ENCODE peak calls at places on chromosomes 5 and 9, in five cellular contexts. F is IMR-90; J is MM.1S; D is CD8-positive, alpha-beta T cell; S is cardiac muscle cell. A is an unnamed sample. For H3K36me3, the result is how much of the 10 kb centered on the place peaks cover.

GRCh38 chr5:140131967-140132409 is 6.3 kb downstream of the IGIP start:
- DNase-seq in F (peak), J (no peak), D (no peak), S (no peak), A (peak)

GRCh38 chr5:112583166-112583565 is 154.5 kb upstream of the APC start:
- DNase-seq in F (no peak), J (no peak), D (no peak), S (no peak), A (no peak)

GRCh38 chr5:5289537-5289936 is 132.9 kb upstream of the ICE1 start:
- DNase-seq in F (no peak), J (no peak), D (no peak), S (no peak), A (no peak)

GRCh38 chr5:72525816-72526215 is 18.6 kb upstream of the ZNF366 start:
- DNase-seq in F (peak), J (no peak), D (no peak), S (no peak), A (no peak)

GRCh38 chr9:35432076-35432475 is 57.8 kb upstream of the RUSC2 start:
- DNase-seq in F (no peak), J (no peak), D (no peak), S (no peak), A (no peak)

GRCh38 chr5:132103969-132104391 is 30.4 kb downstream of the CSF2 start:
- DNase-seq in F (no peak), J (peak), D (no peak), S (no peak), A (no peak)

GRCh38 chr9:125330587-125330986 is 69.0 kb downstream of the GAPVD1 start:
- DNase-seq in F (no peak), J (no peak), D (no peak), S (no peak), A (no peak)

GRCh38 chr9:112380102-112380581 is at the start of gene HSDL2:
- DNase-seq in F (peak), J (peak), D (no peak), S (no peak), A (peak)

GRCh38 chr9:90092512-90092911 is 487.7 kb downstream of the GADD45G start:
- DNase-seq in F (no peak), J (no peak), D (peak), S (no peak), A (no peak)

GRCh38 chr5:119356384-119357188 is 767 bp downstream of the TNFAIP8 start:
- DNase-seq in F (no peak), J (no peak), D (no peak), S (no peak), A (no peak)

GRCh38 chr9:107351382-107352045 is 68.4 kb downstream of the RAD23B start:
- DNase-seq in F (no peak), J (no peak), D (no peak), S (no peak), A (no peak)

GRCh38 chr5:163387970-163388369 is 49.4 kb upstream of the CCNG1 start:
- DNase-seq in F (no peak), J (no peak), D (no peak), S (no peak), A (no peak)

GRCh38 chr9:130208600-130209347 is 36.6 kb downstream of the NCS1 start:
- DNase-seq in F (no peak), J (no peak), D (no peak), S (no peak), A (no peak)

GRCh38 chr5:84518862-84519261 is 134.2 kb upstream of the EDIL3 start:
- DNase-seq in F (no peak), J (no peak), D (no peak), S (no peak), A (no peak)

GRCh38 chr5:1930880-1931589 is 48.3 kb upstream of the IRX4 start:
- DNase-seq in F (no peak), J (no peak), D (no peak), S (peak), A (no peak)

GRCh38 chr5:1414311-1415058 is 30.8 kb downstream of the SLC6A3 start:
- DNase-seq in F (no peak), J (no peak), D (no peak), S (no peak), A (no peak)

GRCh38 chr5:97735209-97735608 is 552.2 kb upstream of the RIOK2 start:
- DNase-seq in F (peak), J (no peak), D (no peak), S (no peak), A (no peak)

GRCh38 chr5:62920856-62921255 is 342.2 kb downstream of the LRRC70 start:
- DNase-seq in F (no peak), J (no peak), D (no peak), S (no peak), A (no peak)

GRCh38 chr5:14665110-14665822 is 748 bp downstream of the OTULIN start:
- DNase-seq in F (no peak), J (peak), D (no peak), S (peak), A (peak)

GRCh38 chr5:69049151-69049550 is 44.7 kb upstream of the SLC30A5 start:
- DNase-seq in F (no peak), J (no peak), D (no peak), S (no peak), A (no peak)

DNA sequence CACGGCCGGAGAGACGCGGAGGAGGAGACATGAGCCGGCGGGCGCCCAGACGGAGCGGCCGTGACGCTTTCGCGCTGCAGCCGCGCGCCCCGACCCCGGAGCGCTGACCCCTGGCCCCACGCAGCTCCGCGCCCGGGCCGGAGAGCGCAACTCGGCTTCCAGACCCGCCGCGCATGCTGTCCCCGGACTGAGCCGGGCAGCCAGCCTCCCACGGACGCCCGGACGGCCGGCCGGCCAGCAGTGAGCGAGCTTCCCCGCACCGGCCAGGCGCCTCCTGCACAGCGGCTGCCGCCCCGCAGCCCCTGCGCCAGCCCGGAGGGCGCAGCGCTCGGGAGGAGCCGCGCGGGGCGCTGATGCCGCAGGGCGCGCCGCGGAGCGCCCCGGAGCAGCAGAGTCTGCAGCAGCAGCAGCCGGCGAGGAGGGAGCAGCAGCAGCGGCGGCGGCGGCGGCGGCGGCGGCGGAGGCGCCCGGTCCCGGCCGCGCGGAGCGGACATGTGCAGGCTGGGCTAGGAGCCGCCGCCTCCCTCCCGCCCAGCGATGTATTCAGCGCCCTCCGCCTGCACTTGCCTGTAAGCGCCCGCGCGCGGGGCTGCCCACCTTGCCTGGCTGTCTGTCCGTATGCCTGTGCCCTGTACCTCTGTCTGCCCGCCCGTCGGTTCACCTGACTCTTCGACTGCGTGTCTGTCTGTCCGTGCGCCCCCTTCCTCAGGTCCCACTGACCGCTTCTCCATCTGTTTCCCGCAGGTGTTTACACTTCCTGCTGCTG is 399 bp downstream of the FGF18 start:
- DNase-seq in F (peak), J (peak), D (no peak), S (peak), A (no peak)
- H3K4me3 ChIP-seq in F (peak), J (no peak), D (peak), S (peak), A (no peak)

DNA sequence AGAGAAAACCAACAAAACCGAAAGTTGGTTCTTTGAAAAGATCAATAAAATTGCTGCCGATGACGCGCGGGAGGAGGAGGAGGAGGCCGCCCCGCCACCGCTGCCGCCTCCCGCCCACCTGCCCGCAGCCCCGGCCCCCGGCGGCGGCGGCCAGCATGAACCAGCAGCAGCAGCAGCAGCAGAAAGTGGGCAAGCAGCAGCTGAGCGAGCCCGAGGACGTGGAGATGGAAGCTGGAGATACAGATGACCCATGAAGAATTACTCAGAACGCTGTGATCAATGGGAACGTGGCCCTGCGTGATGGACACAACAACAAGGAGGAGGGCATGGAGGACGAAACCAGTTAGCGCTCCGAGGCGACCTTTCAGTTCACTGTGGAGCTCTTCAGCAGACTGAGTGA is 53.9 kb upstream of the EFNA5 start:
- DNase-seq in F (no peak), J (no peak), D (no peak), S (no peak), A (no peak)
- H3K36me3 ChIP-seq in F (under half), J (under half), D (under half), S (under half), A (under half)

GRCh38 chr9:121568101-121568460 is 68.4 kb upstream of the GGTA1 start:
- DNase-seq in F (no peak), J (no peak), D (no peak), S (no peak), A (no peak)
- H3K4me3 ChIP-seq in F (no peak), J (no peak), D (no peak), S (no peak), A (no peak)

DNA sequence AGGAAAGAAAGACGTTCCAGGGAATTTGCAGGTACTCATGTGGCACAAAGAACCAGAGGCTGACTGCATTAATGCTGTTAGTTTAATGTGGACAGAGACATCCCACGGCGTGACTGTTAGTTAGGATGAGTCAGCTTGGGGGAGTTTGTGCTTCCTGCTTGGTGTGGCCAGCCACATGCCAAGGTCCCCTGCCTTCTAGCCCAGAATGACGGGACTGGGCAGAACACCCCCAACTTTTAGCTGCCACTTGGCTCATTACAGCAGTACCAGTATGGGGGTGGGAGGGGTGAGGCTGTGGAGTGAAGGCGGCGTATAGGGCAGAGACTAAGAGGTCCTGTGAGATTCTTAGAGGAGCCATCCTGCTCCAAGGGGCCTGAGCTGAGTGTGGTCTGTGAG is 33.1 kb downstream of the CSF1R start:
- DNase-seq in F (peak), J (no peak), D (no peak), S (no peak), A (no peak)
- H3K36me3 ChIP-seq in F (half or more), J (under half), D (under half), S (under half), A (under half)

GRCh38 chr5:54463696-54464095 is 8.2 kb downstream of the HSPB3 start:
- DNase-seq in F (no peak), J (no peak), D (no peak), S (no peak), A (no peak)

GRCh38 chr5:54471398-54471797 is 15.9 kb downstream of the HSPB3 start:
- DNase-seq in F (no peak), J (no peak), D (no peak), S (no peak), A (no peak)

GRCh38 chr5:54470677-54471076 is 15.2 kb downstream of the HSPB3 start:
- DNase-seq in F (peak), J (no peak), D (no peak), S (no peak), A (no peak)

GRCh38 chr5:54470191-54470590 is 14.7 kb downstream of the HSPB3 start:
- DNase-seq in F (peak), J (no peak), D (no peak), S (no peak), A (no peak)

DNA sequence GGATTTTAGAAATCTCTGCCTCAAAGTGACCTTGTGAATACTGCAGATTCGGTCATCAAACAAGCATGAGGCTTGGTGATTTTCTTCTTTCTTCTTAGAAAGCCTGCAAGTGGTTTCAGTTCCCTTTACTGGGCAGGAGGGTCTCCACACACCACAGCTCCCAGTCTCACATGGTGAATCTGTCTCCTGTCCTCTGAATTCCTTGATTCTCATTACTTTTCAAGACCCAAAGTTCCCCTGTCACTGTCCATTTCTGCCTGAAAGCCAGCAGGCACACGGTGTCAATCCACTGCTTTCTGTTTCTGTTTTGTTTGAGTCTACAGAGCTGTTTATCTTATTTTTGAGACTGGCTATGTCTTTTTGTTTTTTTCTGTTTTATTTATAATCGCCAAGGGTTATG is 14.2 kb downstream of the HSPB3 start:
- DNase-seq in F (peak), J (peak), D (no peak), S (no peak), A (no peak)
- H3K4me3 ChIP-seq in F (peak), J (peak), D (no peak), S (no peak), A (no peak)

GRCh38 chr9:110156416-110156815 is 51.5 kb downstream of the C9orf152 start:
- DNase-seq in F (no peak), J (peak), D (no peak), S (no peak), A (no peak)

GRCh38 chr9:110155744-110156143 is 52.2 kb downstream of the C9orf152 start:
- DNase-seq in F (no peak), J (no peak), D (no peak), S (no peak), A (no peak)

GRCh38 chr9:110152704-110153374 is 55.1 kb downstream of the C9orf152 start:
- DNase-seq in F (peak), J (peak), D (no peak), S (peak), A (peak)

GRCh38 chr9:110156902-110157301 is 51.1 kb downstream of the C9orf152 start:
- DNase-seq in F (no peak), J (peak), D (no peak), S (no peak), A (peak)

DNA sequence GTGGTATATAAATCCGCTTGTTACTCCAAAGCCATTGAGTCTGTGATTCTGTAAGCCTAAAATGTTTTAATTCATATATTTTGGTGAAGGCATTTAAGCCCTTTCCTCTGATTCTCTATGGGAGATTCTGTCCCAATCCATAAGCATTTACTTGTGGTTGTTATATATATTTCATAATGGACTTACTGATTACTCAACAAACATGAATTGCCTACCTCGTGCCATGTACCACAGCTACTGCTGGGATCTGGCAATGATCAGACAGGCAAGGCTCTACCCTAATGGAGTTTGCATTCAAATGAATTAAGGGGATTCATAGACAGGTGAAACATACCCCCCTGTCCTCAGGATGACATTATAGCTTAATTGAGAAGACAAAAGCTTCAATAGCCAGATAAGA is 54.5 kb downstream of the C9orf152 start:
- DNase-seq in F (no peak), J (no peak), D (no peak), S (no peak), A (no peak)
- H3K36me3 ChIP-seq in F (under half), J (under half), D (under half), S (under half), A (under half)

GRCh38 chr5:159132429-159133040 is 32.8 kb upstream of the EBF1 start:
- DNase-seq in F (no peak), J (no peak), D (no peak), S (no peak), A (no peak)
- H3K4me3 ChIP-seq in F (no peak), J (no peak), D (no peak), S (no peak), A (no peak)

A was measured in naive thymus-derived CD4-positive, alpha-beta T cell.